ENCODE peak calls at places on chromosomes 2 and 18, in four cellular contexts. V is transverse colon, S is heart right ventricle, W is neuronal stem cell. G is an unnamed sample.

GRCh38 chr2:74239346-74239745 is 40.9 kb downstream of the MTHFD2 start:
- DNase-seq in V (no peak), S (no peak), W (no peak), G (no peak)

GRCh38 chr2:75200140-75200985 is 1.0 kb upstream of the TACR1 start:
- DNase-seq in V (peak), S (peak), W (peak), G (no peak)

GRCh38 chr2:45595724-45596435 is 15.2 kb downstream of the SRBD1 start:
- DNase-seq in V (peak), S (no peak), W (no peak), G (no peak)

GRCh38 chr18:49343179-49343578 is 117.3 kb downstream of the DYM start:
- DNase-seq in V (no peak), S (no peak), W (no peak), G (no peak)

GRCh38 chr2:240785424-240786335 is 34.3 kb downstream of the KIF1A start:
- DNase-seq in V (no peak), S (peak), W (no peak), G (no peak)

GRCh38 chr2:233513953-233514655 is 52.5 kb downstream of the USP40 start:
- DNase-seq in V (peak), S (no peak), W (no peak), G (no peak)

GRCh38 chr2:144215207-144215606 is 304.7 kb downstream of the ZEB2 start:
- DNase-seq in V (no peak), S (no peak), W (no peak), G (no peak)

GRCh38 chr2:150282821-150283309 is 204.6 kb downstream of the RND3 start:
- DNase-seq in V (no peak), S (no peak), W (no peak), G (no peak)

GRCh38 chr18:48105317-48105716 is 174.9 kb upstream of the SMAD2 start:
- DNase-seq in V (no peak), S (no peak), W (no peak), G (no peak)

GRCh38 chr18:56853961-56854360 is 202.8 kb downstream of the WDR7 start:
- DNase-seq in V (no peak), S (no peak), W (no peak), G (no peak)

GRCh38 chr2:168751104-168751768 is 51.2 kb upstream of the NOSTRIN start:
- DNase-seq in V (no peak), S (no peak), W (no peak), G (no peak)

GRCh38 chr2:230054079-230054478 is 14.6 kb downstream of the SLC16A14 start:
- DNase-seq in V (no peak), S (no peak), W (no peak), G (no peak)

GRCh38 chr2:63741884-63742583 is 99.7 kb upstream of the UGP2 start:
- DNase-seq in V (no peak), S (no peak), W (no peak), G (no peak)

GRCh38 chr2:85796549-85797262 is 42.9 kb downstream of the ATOH8 start:
- DNase-seq in V (peak), S (peak), W (peak), G (no peak)

GRCh38 chr2:230874876-230875275 is 10.1 kb downstream of the ITM2C start:
- DNase-seq in V (no peak), S (no peak), W (no peak), G (no peak)

DNA sequence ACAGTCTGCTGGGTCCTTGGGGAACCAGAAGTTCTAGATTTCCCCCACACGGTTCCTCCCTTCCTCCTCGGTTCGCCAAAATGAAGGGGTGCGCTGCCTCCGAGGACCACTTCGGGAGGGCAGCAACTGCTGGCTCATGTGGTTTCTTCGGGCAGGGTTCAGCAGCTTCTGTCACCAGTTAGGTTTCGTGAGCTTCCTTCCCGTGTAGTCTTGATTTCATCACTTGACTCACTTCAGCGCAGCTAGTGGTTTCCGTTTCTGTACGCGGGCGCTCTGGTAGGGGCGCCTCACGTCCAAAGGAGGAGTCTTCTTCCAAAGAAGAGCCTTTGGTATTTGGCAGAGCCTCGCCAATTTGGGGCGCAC is 454 bp upstream of the GALNT3 start:
- DNase-seq in V (peak), S (peak), W (peak), G (no peak)
- H3K27ac ChIP-seq in V (peak), S (no peak), W (no peak), G (no peak)

DNA sequence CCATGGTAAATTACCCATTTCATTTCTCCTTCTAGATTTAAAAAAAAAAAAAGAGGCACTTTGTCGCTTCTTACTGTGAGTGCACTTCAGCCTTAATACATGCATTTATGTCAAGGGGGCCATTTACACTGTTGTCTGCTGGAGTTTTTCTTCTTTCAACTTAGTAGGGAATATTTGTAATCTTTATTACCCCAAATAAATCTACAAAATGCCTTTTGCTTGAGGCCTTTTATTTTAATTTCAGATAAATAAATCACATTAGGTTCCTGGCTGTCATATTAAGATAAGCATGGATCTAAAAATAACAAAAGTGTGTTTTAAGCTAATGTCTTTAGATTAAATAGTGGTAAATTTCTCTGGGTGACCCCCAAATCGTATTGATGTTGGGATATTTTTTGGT is 276.0 kb downstream of the NCKAP5 start:
- DNase-seq in V (no peak), S (no peak), W (no peak), G (no peak)
- H3K4me3 ChIP-seq in V (no peak), S (no peak), W (no peak), G (no peak)

GRCh38 chr2:239308696-239309397 is 92.0 kb downstream of the HDAC4 start:
- DNase-seq in V (peak), S (peak), W (no peak), G (no peak)

GRCh38 chr2:239312081-239312501 is 88.7 kb downstream of the HDAC4 start:
- DNase-seq in V (peak), S (no peak), W (no peak), G (no peak)

GRCh38 chr2:239311132-239312040 is 89.4 kb downstream of the HDAC4 start:
- DNase-seq in V (peak), S (no peak), W (no peak), G (no peak)

GRCh38 chr2:239309398-239310245 is 91.2 kb downstream of the HDAC4 start:
- DNase-seq in V (peak), S (no peak), W (no peak), G (no peak)

DNA sequence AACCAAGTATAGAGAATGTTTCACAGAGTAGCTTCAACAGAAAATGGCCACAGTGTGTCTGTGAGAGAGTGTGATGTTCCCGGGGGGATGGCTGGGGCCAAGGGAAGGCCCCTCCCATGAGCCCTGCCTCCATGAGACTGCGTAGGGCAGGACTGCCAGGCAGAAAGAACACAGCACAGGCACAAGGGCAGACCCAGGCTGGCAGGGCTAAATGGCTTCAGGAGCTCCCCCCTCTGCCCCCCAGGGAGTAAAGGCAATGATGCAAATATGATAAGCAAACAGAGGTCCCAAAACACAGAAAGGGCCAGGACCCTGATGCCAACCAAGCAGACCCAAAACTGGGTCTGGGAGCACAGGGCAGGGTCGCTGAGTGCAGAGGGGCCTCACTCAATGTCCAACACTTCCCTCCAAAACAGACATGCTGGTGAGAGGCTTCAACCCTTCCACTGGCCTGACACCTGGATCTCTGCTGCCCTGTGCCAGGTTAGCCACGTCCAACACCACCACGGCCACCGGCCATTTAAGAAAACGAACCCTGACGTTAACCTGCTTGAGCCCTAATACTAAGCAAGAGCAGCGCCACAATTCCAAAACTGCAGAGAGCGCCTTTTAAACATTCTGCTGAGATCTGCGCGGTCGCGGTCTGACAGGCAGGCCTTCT is 90.3 kb downstream of the HDAC4 start:
- DNase-seq in V (peak), S (no peak), W (no peak), G (no peak)
- H3K27ac ChIP-seq in V (peak), S (no peak), W (no peak), G (no peak)

GRCh38 chr18:33116376-33116775 is 324.1 kb downstream of the CCDC178 start:
- DNase-seq in V (peak), S (no peak), W (no peak), G (no peak)
- H3K4me3 ChIP-seq in V (no peak), S (no peak), W (no peak), G (no peak)

GRCh38 chr2:54755641-54756326 is 32.3 kb downstream of the EML6 start:
- DNase-seq in V (peak), S (no peak), W (no peak), G (no peak)
- H3K27ac ChIP-seq in V (no peak), S (no peak), W (no peak), G (no peak)

DNA sequence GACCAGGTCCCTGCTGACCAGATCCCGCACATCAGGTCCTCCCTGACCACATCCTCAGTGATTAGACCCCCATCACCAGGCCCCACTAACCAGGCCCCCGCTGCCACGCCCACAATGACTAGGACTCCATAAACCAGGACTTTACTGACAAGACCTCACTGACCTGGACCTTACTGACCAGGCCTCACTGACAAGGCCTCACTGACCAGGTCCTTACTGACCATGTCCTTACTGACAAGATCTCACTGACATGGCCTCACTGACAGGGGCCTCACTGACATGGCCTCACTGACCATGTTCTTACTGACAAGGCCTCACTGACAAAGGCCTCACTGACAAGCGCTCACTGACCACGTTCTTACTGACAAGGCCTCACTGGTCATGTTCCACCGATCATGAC is 107.9 kb upstream of the TEKT4 start:
- DNase-seq in V (no peak), S (no peak), W (no peak), G (no peak)
- H3K4me3 ChIP-seq in V (no peak), S (no peak), W (no peak), G (no peak)

GRCh38 chr2:21039979-21040467 is 3.9 kb downstream of the APOB start:
- DNase-seq in V (no peak), S (no peak), W (no peak), G (no peak)

GRCh38 chr2:21041943-21042707 is 1.7 kb downstream of the APOB start:
- DNase-seq in V (no peak), S (no peak), W (no peak), G (no peak)

GRCh38 chr2:21041462-21041861 is 2.4 kb downstream of the APOB start:
- DNase-seq in V (no peak), S (no peak), W (no peak), G (no peak)

GRCh38 chr2:21039080-21039556 is 4.8 kb downstream of the APOB start:
- DNase-seq in V (no peak), S (no peak), W (no peak), G (no peak)

GRCh38 chr2:21040468-21041377 is 3.1 kb downstream of the APOB start:
- DNase-seq in V (no peak), S (no peak), W (no peak), G (no peak)
- H3K27ac ChIP-seq in V (no peak), S (no peak), W (no peak), G (no peak)

G was measured in iPS DF 6.9.